ENCODE peak calls at places on chromosomes 13 and 19, in four cellular contexts. D is IMR-90, V is K562, H is GM12878. P is an unnamed sample. For H3K4me1, the result is how much of the 10 kb centered on the place peaks cover.

GRCh38 chr13:32206097-32206740 is 108.9 kb downstream of the ZAR1L start:
- DNase-seq in D (peak), V (no peak), H (no peak), P (no peak)

GRCh38 chr19:12784871-12785430 is 6.3 kb upstream of the JUNB start:
- DNase-seq in D (peak), V (no peak), H (no peak), P (no peak)

GRCh38 chr13:96089749-96090239 is at the start of gene HS6ST3:
- DNase-seq in D (no peak), V (peak), H (no peak), P (peak)

GRCh38 chr19:43767818-43768217 is 13.0 kb downstream of the KCNN4 start:
- DNase-seq in D (no peak), V (no peak), H (no peak), P (no peak)

GRCh38 chr13:45434556-45435371 is 16.6 kb upstream of the SLC25A30 start:
- DNase-seq in D (no peak), V (no peak), H (no peak), P (no peak)

GRCh38 chr13:80278706-80279105 is 62.2 kb downstream of the SPRY2 start:
- DNase-seq in D (no peak), V (no peak), H (no peak), P (no peak)

GRCh38 chr13:29861694-29862110 is 11.3 kb upstream of the UBL3 start:
- DNase-seq in D (peak), V (no peak), H (no peak), P (no peak)

GRCh38 chr19:16462757-16463250 is 9.0 kb downstream of the EPS15L1 start:
- DNase-seq in D (peak), V (no peak), H (no peak), P (no peak)

GRCh38 chr19:4866595-4867424 is 657 bp downstream of the PLIN3 start:
- DNase-seq in D (peak), V (peak), H (no peak), P (peak)

GRCh38 chr13:113061271-113061625 is 44.3 kb upstream of the F7 start:
- DNase-seq in D (no peak), V (no peak), H (no peak), P (no peak)

GRCh38 chr19:54207908-54208783 is 7.5 kb downstream of the RPS9 start:
- DNase-seq in D (peak), V (peak), H (peak), P (peak)

DNA sequence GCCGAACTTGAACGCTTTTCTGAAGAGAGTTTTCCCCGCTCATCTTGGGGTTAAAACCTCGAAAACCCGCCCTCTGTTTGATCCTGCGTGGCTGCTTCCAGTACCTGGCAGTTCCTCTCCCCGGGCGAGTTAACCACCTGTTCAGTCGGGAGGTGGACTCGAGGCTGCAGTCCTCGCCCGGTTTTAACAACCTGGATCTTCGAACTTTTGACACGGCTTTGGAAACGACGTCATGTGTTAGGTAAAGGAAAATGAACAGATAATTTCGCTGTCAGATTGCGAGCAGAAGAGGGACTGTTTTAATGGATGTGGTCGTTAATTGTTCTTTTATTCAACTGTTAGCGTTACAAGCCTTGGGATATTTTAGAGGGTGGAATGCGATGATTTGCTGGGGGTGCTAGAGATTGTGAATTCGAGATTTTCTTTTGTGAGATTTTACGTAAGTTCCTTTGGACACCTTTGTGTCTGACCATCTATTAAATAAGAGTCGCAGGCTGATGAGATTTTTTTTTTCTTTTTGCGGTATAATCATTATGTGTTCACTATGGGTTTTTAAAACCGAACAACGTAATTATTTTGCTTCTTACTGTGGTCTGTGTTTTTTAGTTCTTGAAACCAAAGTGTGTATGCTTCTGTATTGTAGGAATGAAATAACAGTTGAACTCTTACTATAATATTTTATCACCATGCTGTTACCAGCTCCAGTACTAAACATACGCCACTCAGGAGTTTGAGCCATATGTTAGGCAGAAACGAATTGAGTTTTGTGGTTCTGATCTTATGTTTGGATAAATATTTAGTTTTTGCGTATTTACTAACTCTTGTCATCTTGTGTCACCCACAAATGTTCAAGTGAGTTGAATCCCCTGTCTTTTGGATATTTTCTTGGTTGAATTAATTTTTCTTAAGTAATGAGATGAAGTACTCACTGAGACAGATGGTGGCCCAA is 1.2 kb downstream of the FNDC3A start:
- DNase-seq in D (no peak), V (no peak), H (no peak), P (peak)
- TF ChIP-seq FOS in D (no peak), V (no peak), H (no peak), P (no peak)

DNA sequence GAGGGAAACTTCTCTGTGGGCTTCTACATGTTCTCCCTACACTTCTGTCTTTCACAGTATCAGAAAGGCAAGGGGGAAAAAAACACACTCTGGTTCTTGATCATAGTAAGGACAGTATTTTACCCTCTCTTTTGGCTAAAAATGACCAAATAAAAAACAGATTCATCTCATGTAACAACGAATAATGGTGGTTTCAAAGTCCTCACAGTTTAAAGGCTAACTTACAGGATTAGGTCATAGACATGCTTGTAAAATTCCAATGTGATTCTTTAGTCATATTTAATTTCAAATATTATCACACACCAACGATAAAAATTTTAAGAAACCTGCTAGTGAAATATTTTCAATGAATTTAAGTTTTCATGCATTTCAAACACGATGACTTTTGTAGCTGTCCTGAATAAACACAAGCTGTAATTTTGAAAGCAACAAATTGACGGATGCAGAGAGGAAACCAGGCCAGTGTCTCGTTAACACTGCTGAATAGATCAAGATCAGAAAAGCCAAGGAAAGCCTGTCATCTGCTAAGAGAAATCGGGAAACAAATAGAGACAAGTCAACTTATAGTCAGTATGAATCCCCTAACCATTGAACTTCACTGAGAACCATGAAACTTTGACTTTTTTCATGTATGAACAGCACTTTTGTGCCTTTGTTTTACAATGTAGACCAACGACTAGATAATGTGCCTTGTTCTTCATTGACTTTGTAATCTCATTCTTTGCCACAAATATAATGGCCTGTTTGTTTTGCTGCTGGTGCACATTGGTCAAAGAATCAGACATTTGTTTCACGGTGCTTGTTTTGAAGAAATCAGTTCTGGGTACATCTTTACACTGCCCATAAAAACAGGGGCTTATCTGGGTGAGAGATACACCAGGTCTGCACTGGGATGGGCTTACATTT is 22.0 kb downstream of the MBNL2 start:
- DNase-seq in D (no peak), V (no peak), H (no peak), P (peak)
- H3K4me1 ChIP-seq in D (under half), V (under half), H (under half), P (half or more)

GRCh38 chr13:46728777-46729176 is 68.2 kb downstream of the ESD start:
- DNase-seq in D (no peak), V (peak), H (no peak), P (no peak)

GRCh38 chr13:46735425-46735824 is 61.5 kb downstream of the ESD start:
- DNase-seq in D (no peak), V (no peak), H (no peak), P (no peak)

GRCh38 chr13:46736568-46736967 is 60.4 kb downstream of the ESD start:
- DNase-seq in D (no peak), V (no peak), H (no peak), P (no peak)

GRCh38 chr13:46726347-46726746 is 70.6 kb downstream of the ESD start:
- DNase-seq in D (no peak), V (no peak), H (no peak), P (no peak)

GRCh38 chr13:46731535-46731934 is 65.4 kb downstream of the ESD start:
- DNase-seq in D (no peak), V (no peak), H (no peak), P (no peak)
- TF ChIP-seq FOS in D (no peak), V (no peak), H (no peak), P (no peak)

GRCh38 chr13:77319536-77319935 is 7.4 kb downstream of the MYCBP2 start:
- DNase-seq in D (no peak), V (no peak), H (no peak), P (no peak)
- H3K4me1 ChIP-seq in D (under half), V (under half), H (under half), P (under half)

GRCh38 chr13:23025848-23026608 is 154.8 kb upstream of the SGCG start:
- DNase-seq in D (no peak), V (no peak), H (no peak), P (no peak)
- TF ChIP-seq FOS in D (no peak), V (no peak), H (no peak), P (no peak)

DNA sequence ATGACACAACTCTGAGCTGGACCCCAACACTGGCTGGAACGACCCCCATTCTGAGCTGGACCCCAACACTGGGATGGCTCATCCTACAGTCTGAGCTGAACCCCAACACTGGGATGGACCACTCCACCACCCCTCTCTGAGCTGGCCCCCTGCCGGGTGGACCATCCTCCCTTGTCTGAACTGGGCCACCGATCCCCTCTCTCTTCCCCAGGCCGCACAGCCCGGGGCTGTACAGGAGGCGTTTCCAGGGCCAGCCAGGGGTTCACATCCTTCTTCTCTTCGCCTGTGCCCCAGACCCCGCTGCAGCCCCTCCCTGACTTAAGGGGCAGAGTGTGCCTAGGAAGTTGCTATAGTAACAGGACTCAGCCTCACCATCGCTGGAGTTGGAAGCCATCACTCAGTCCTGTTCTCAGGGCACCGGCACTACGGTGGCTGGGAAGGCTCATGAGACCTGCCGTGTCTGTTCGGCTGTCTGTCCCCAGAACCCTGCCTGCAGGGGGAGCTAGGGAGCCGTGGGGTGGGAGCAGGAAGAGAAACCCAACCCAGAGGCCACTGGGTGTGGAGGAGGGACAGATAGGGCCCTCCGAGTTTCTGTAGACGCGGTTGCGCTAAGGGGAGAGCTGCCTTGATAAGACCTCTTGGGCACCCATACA is 3.7 kb downstream of the PRKACA start:
- DNase-seq in D (no peak), V (peak), H (no peak), P (no peak)
- H3K4me1 ChIP-seq in D (under half), V (half or more), H (under half), P (under half)